ENCODE peak calls at places on chromosome 10, in eight cellular contexts. One of them, this sample, is unnamed.

GRCh38 chr10:14476641-14477407 is 146.1 kb upstream of the FRMD4A start:
- DNase-seq in non-pigmented ciliary epithelial cell: peak; percentile 52
- DNase-seq in PC-3: peak; percentile 6
- DNase-seq in chondrocyte: no peak
- DNase-seq in aorta: no peak
- DNase-seq in NCI-H1105 treated with DMSO at 0.1 percent for 48 hours: no peak
- DNase-seq in keratinocyte: peak; percentile 30
- DNase-seq in AG09309: no peak
- DNase-seq in this sample: no peak

GRCh38 chr10:101262147-101262546 is 32.9 kb upstream of the LBX1 start:
- DNase-seq in AG09309: no peak
- DNase-seq in keratinocyte: no peak
- DNase-seq in PC-3: no peak
- DNase-seq in aorta: no peak
- DNase-seq in NCI-H1105 treated with DMSO at 0.1 percent for 48 hours: no peak
- DNase-seq in chondrocyte: no peak
- DNase-seq in non-pigmented ciliary epithelial cell: no peak
- DNase-seq in this sample: no peak

GRCh38 chr10:13803566-13804554 is 217.1 kb downstream of the PRPF18 start:
- DNase-seq in NCI-H1105 treated with DMSO at 0.1 percent for 48 hours: no peak
- DNase-seq in aorta: no peak
- DNase-seq in PC-3: peak; percentile 44
- DNase-seq in chondrocyte: no peak
- DNase-seq in non-pigmented ciliary epithelial cell: no peak
- DNase-seq in AG09309: no peak
- DNase-seq in keratinocyte: no peak
- DNase-seq in this sample: no peak

GRCh38 chr10:51063659-51064535 is 10.4 kb upstream of the PRKG1 start:
- DNase-seq in PC-3: peak; percentile 99
- DNase-seq in chondrocyte: no peak
- DNase-seq in aorta: no peak
- DNase-seq in AG09309: no peak
- DNase-seq in non-pigmented ciliary epithelial cell: peak; percentile 28
- DNase-seq in keratinocyte: no peak
- DNase-seq in NCI-H1105 treated with DMSO at 0.1 percent for 48 hours: peak; percentile 9
- DNase-seq in this sample: peak; percentile 30

GRCh38 chr10:71072820-71073205 is 139.6 kb upstream of the UNC5B start:
- DNase-seq in aorta: peak; percentile 20
- DNase-seq in AG09309: no peak
- DNase-seq in keratinocyte: no peak
- DNase-seq in chondrocyte: no peak
- DNase-seq in NCI-H1105 treated with DMSO at 0.1 percent for 48 hours: no peak
- DNase-seq in non-pigmented ciliary epithelial cell: no peak
- DNase-seq in PC-3: no peak
- DNase-seq in this sample: no peak

GRCh38 chr10:30359373-30360206 is 10.5 kb upstream of the MTPAP start:
- DNase-seq in keratinocyte: peak; percentile 11
- DNase-seq in AG09309: no peak
- DNase-seq in aorta: peak; percentile 63
- DNase-seq in PC-3: peak; percentile 56
- DNase-seq in NCI-H1105 treated with DMSO at 0.1 percent for 48 hours: peak; percentile 5
- DNase-seq in non-pigmented ciliary epithelial cell: no peak
- DNase-seq in chondrocyte: no peak
- DNase-seq in this sample: no peak

GRCh38 chr10:69439813-69440506 is 11.3 kb upstream of the TSPAN15 start:
- DNase-seq in NCI-H1105 treated with DMSO at 0.1 percent for 48 hours: no peak
- DNase-seq in non-pigmented ciliary epithelial cell: no peak
- DNase-seq in keratinocyte: no peak
- DNase-seq in chondrocyte: no peak
- DNase-seq in AG09309: peak; percentile 52
- DNase-seq in PC-3: peak; percentile 96
- DNase-seq in aorta: no peak
- DNase-seq in this sample: peak; percentile 25

GRCh38 chr10:30583778-30584415 is 45.7 kb downstream of the LYZL2 start:
- DNase-seq in AG09309: peak; percentile 24
- DNase-seq in keratinocyte: no peak
- DNase-seq in PC-3: peak; percentile 90
- DNase-seq in NCI-H1105 treated with DMSO at 0.1 percent for 48 hours: peak; percentile 1
- DNase-seq in chondrocyte: no peak
- DNase-seq in non-pigmented ciliary epithelial cell: peak; percentile 37
- DNase-seq in aorta: peak; percentile 73
- DNase-seq in this sample: peak; percentile 55

GRCh38 chr10:11245981-11246590 is 228.4 kb downstream of the CELF2 start:
- DNase-seq in aorta: no peak
- DNase-seq in AG09309: no peak
- DNase-seq in keratinocyte: no peak
- DNase-seq in PC-3: no peak
- DNase-seq in chondrocyte: no peak
- DNase-seq in NCI-H1105 treated with DMSO at 0.1 percent for 48 hours: no peak
- DNase-seq in non-pigmented ciliary epithelial cell: no peak
- DNase-seq in this sample: no peak

GRCh38 chr10:13759167-13759566 is 172.4 kb downstream of the PRPF18 start:
- DNase-seq in non-pigmented ciliary epithelial cell: no peak
- DNase-seq in aorta: no peak
- DNase-seq in PC-3: no peak
- DNase-seq in chondrocyte: no peak
- DNase-seq in AG09309: no peak
- DNase-seq in NCI-H1105 treated with DMSO at 0.1 percent for 48 hours: no peak
- DNase-seq in keratinocyte: no peak
- DNase-seq in this sample: no peak

GRCh38 chr10:62268027-62268398 is 631 bp downstream of the RTKN2 start:
- DNase-seq in AG09309: no peak
- DNase-seq in non-pigmented ciliary epithelial cell: no peak
- DNase-seq in NCI-H1105 treated with DMSO at 0.1 percent for 48 hours: no peak
- DNase-seq in chondrocyte: peak; percentile 53
- DNase-seq in keratinocyte: no peak
- DNase-seq in aorta: no peak
- DNase-seq in PC-3: peak; percentile 60
- DNase-seq in this sample: no peak

GRCh38 chr10:9342865-9343450 is 1288.5 kb downstream of the GATA3 start:
- DNase-seq in aorta: no peak
- DNase-seq in keratinocyte: no peak
- DNase-seq in chondrocyte: no peak
- DNase-seq in NCI-H1105 treated with DMSO at 0.1 percent for 48 hours: peak; percentile 13
- DNase-seq in AG09309: peak; percentile 3
- DNase-seq in non-pigmented ciliary epithelial cell: peak; percentile 11
- DNase-seq in PC-3: peak; percentile 11
- DNase-seq in this sample: peak; percentile 7

GRCh38 chr10:58475322-58476277 is 37.1 kb upstream of the BICC1 start:
- DNase-seq in PC-3: peak; percentile 43
- DNase-seq in aorta: no peak
- DNase-seq in NCI-H1105 treated with DMSO at 0.1 percent for 48 hours: no peak
- DNase-seq in AG09309: no peak
- DNase-seq in chondrocyte: no peak
- DNase-seq in keratinocyte: no peak
- DNase-seq in non-pigmented ciliary epithelial cell: peak; percentile 24
- DNase-seq in this sample: peak; percentile 75

GRCh38 chr10:86340176-86340990 is 26.2 kb downstream of the GRID1 start:
- DNase-seq in AG09309: no peak
- DNase-seq in PC-3: no peak
- DNase-seq in NCI-H1105 treated with DMSO at 0.1 percent for 48 hours: no peak
- DNase-seq in aorta: peak; percentile 14
- DNase-seq in non-pigmented ciliary epithelial cell: no peak
- DNase-seq in keratinocyte: no peak
- DNase-seq in chondrocyte: peak; percentile 68
- DNase-seq in this sample: no peak

GRCh38 chr10:126895214-126895781 is 9.9 kb upstream of the DOCK1 start:
- DNase-seq in PC-3: peak; percentile 36
- DNase-seq in non-pigmented ciliary epithelial cell: no peak
- DNase-seq in chondrocyte: no peak
- DNase-seq in keratinocyte: no peak
- DNase-seq in aorta: no peak
- DNase-seq in AG09309: no peak
- DNase-seq in NCI-H1105 treated with DMSO at 0.1 percent for 48 hours: no peak
- DNase-seq in this sample: no peak

GRCh38 chr10:104614245-104614831 is 26.8 kb upstream of the SORCS3 start:
- DNase-seq in NCI-H1105 treated with DMSO at 0.1 percent for 48 hours: no peak
- DNase-seq in chondrocyte: no peak
- DNase-seq in aorta: no peak
- DNase-seq in PC-3: peak; percentile 51
- DNase-seq in non-pigmented ciliary epithelial cell: no peak
- DNase-seq in keratinocyte: no peak
- DNase-seq in AG09309: no peak
- DNase-seq in this sample: no peak

GRCh38 chr10:27783660-27784059 is 38.0 kb upstream of the MKX start:
- DNase-seq in chondrocyte: no peak
- DNase-seq in non-pigmented ciliary epithelial cell: peak; percentile 22
- DNase-seq in PC-3: peak; percentile 78
- DNase-seq in keratinocyte: peak; percentile 4
- DNase-seq in NCI-H1105 treated with DMSO at 0.1 percent for 48 hours: no peak
- DNase-seq in aorta: no peak
- DNase-seq in AG09309: peak; percentile 60
- DNase-seq in this sample: peak; percentile 11

GRCh38 chr10:86716466-86716865 is 40.0 kb upstream of the BMPR1A start:
- DNase-seq in non-pigmented ciliary epithelial cell: no peak
- DNase-seq in chondrocyte: no peak
- DNase-seq in NCI-H1105 treated with DMSO at 0.1 percent for 48 hours: no peak
- DNase-seq in aorta: peak; percentile 36
- DNase-seq in keratinocyte: no peak
- DNase-seq in AG09309: no peak
- DNase-seq in PC-3: no peak
- DNase-seq in this sample: no peak

GRCh38 chr10:45239642-45240041 is 75.8 kb downstream of the OR13A1 start:
- DNase-seq in non-pigmented ciliary epithelial cell: peak; percentile 18
- DNase-seq in chondrocyte: no peak
- DNase-seq in AG09309: peak; percentile 28
- DNase-seq in keratinocyte: no peak
- DNase-seq in NCI-H1105 treated with DMSO at 0.1 percent for 48 hours: no peak
- DNase-seq in aorta: no peak
- DNase-seq in PC-3: no peak
- DNase-seq in this sample: no peak

GRCh38 chr10:119281581-119282071 is 74.3 kb downstream of the GRK5 start:
- DNase-seq in PC-3: no peak
- DNase-seq in AG09309: no peak
- DNase-seq in chondrocyte: peak; percentile 86
- DNase-seq in keratinocyte: no peak
- DNase-seq in non-pigmented ciliary epithelial cell: no peak
- DNase-seq in NCI-H1105 treated with DMSO at 0.1 percent for 48 hours: peak; percentile 73
- DNase-seq in aorta: peak; percentile 89
- DNase-seq in this sample: no peak

GRCh38 chr10:7480742-7481381 is 70.0 kb upstream of the SFMBT2 start:
- DNase-seq in AG09309: no peak
- DNase-seq in keratinocyte: no peak
- DNase-seq in chondrocyte: no peak
- DNase-seq in NCI-H1105 treated with DMSO at 0.1 percent for 48 hours: no peak
- DNase-seq in aorta: no peak
- DNase-seq in non-pigmented ciliary epithelial cell: no peak
- DNase-seq in PC-3: no peak
- DNase-seq in this sample: no peak

GRCh38 chr10:29297678-29298077 is 8.8 kb downstream of the LYZL1 start:
- DNase-seq in NCI-H1105 treated with DMSO at 0.1 percent for 48 hours: no peak
- DNase-seq in non-pigmented ciliary epithelial cell: no peak
- DNase-seq in PC-3: no peak
- DNase-seq in AG09309: no peak
- DNase-seq in keratinocyte: no peak
- DNase-seq in chondrocyte: no peak
- DNase-seq in aorta: no peak
- DNase-seq in this sample: no peak

GRCh38 chr10:125127110-125127509 is 33.3 kb downstream of the CTBP2 start:
- DNase-seq in non-pigmented ciliary epithelial cell: no peak
- DNase-seq in AG09309: no peak
- DNase-seq in aorta: no peak
- DNase-seq in PC-3: no peak
- DNase-seq in keratinocyte: no peak
- DNase-seq in chondrocyte: peak; percentile 51
- DNase-seq in NCI-H1105 treated with DMSO at 0.1 percent for 48 hours: no peak
- DNase-seq in this sample: no peak

GRCh38 chr10:35613597-35614226 is 8.6 kb downstream of the GJD4 start:
- DNase-seq in AG09309: no peak
- DNase-seq in NCI-H1105 treated with DMSO at 0.1 percent for 48 hours: no peak
- DNase-seq in non-pigmented ciliary epithelial cell: peak; percentile 11
- DNase-seq in PC-3: peak; percentile 92
- DNase-seq in chondrocyte: no peak
- DNase-seq in aorta: no peak
- DNase-seq in keratinocyte: no peak
- DNase-seq in this sample: no peak

GRCh38 chr10:94777886-94778458 is 15.5 kb downstream of the CYP2C19 start:
- DNase-seq in keratinocyte: no peak
- DNase-seq in PC-3: no peak
- DNase-seq in aorta: no peak
- DNase-seq in NCI-H1105 treated with DMSO at 0.1 percent for 48 hours: no peak
- DNase-seq in chondrocyte: no peak
- DNase-seq in non-pigmented ciliary epithelial cell: no peak
- DNase-seq in AG09309: no peak
- DNase-seq in this sample: no peak

GRCh38 chr10:120978589-120979252 is 127.6 kb downstream of the WDR11 start:
- DNase-seq in aorta: no peak
- DNase-seq in chondrocyte: no peak
- DNase-seq in keratinocyte: no peak
- DNase-seq in AG09309: peak; percentile 46
- DNase-seq in non-pigmented ciliary epithelial cell: no peak
- DNase-seq in PC-3: peak; percentile 70
- DNase-seq in NCI-H1105 treated with DMSO at 0.1 percent for 48 hours: no peak
- DNase-seq in this sample: no peak

GRCh38 chr10:78115135-78115853 is 81.6 kb downstream of the RPS24 start:
- DNase-seq in chondrocyte: no peak
- DNase-seq in PC-3: no peak
- DNase-seq in AG09309: no peak
- DNase-seq in aorta: no peak
- DNase-seq in non-pigmented ciliary epithelial cell: no peak
- DNase-seq in keratinocyte: no peak
- DNase-seq in NCI-H1105 treated with DMSO at 0.1 percent for 48 hours: no peak
- DNase-seq in this sample: no peak

GRCh38 chr10:9781681-9782080 is 1236.0 kb upstream of the CELF2 start:
- DNase-seq in non-pigmented ciliary epithelial cell: no peak
- DNase-seq in AG09309: no peak
- DNase-seq in keratinocyte: no peak
- DNase-seq in aorta: no peak
- DNase-seq in PC-3: no peak
- DNase-seq in chondrocyte: no peak
- DNase-seq in NCI-H1105 treated with DMSO at 0.1 percent for 48 hours: no peak
- DNase-seq in this sample: no peak

GRCh38 chr10:68594405-68594804 is 34.3 kb downstream of the TET1 start:
- DNase-seq in NCI-H1105 treated with DMSO at 0.1 percent for 48 hours: no peak
- DNase-seq in keratinocyte: no peak
- DNase-seq in PC-3: peak; percentile 95
- DNase-seq in AG09309: no peak
- DNase-seq in chondrocyte: no peak
- DNase-seq in aorta: no peak
- DNase-seq in non-pigmented ciliary epithelial cell: peak; percentile 69
- DNase-seq in this sample: no peak

GRCh38 chr10:49622426-49623425 is 8.9 kb downstream of the CHAT start:
- DNase-seq in PC-3: no peak
- DNase-seq in AG09309: no peak
- DNase-seq in aorta: peak; percentile 8
- DNase-seq in NCI-H1105 treated with DMSO at 0.1 percent for 48 hours: no peak
- DNase-seq in keratinocyte: no peak
- DNase-seq in chondrocyte: peak; percentile 41
- DNase-seq in non-pigmented ciliary epithelial cell: no peak
- DNase-seq in this sample: no peak

GRCh38 chr10:103847909-103848468 is 7.4 kb downstream of the SH3PXD2A start:
- DNase-seq in keratinocyte: no peak
- DNase-seq in aorta: no peak
- DNase-seq in PC-3: no peak
- DNase-seq in NCI-H1105 treated with DMSO at 0.1 percent for 48 hours: no peak
- DNase-seq in chondrocyte: no peak
- DNase-seq in non-pigmented ciliary epithelial cell: no peak
- DNase-seq in AG09309: no peak
- DNase-seq in this sample: no peak

GRCh38 chr10:21497177-21497807 is 28.2 kb downstream of the SKIDA1 start:
- DNase-seq in PC-3: peak; percentile 91
- DNase-seq in non-pigmented ciliary epithelial cell: no peak
- DNase-seq in chondrocyte: peak; percentile 98
- DNase-seq in AG09309: no peak
- DNase-seq in NCI-H1105 treated with DMSO at 0.1 percent for 48 hours: peak; percentile 81
- DNase-seq in keratinocyte: no peak
- DNase-seq in aorta: peak; percentile 94
- DNase-seq in this sample: no peak

GRCh38 chr10:71998840-71999194 is 34.6 kb downstream of the CHST3 start:
- DNase-seq in aorta: peak; percentile 65
- DNase-seq in PC-3: peak; percentile 86
- DNase-seq in keratinocyte: peak; percentile 87
- DNase-seq in AG09309: no peak
- DNase-seq in chondrocyte: no peak
- DNase-seq in non-pigmented ciliary epithelial cell: no peak
- DNase-seq in NCI-H1105 treated with DMSO at 0.1 percent for 48 hours: no peak
- DNase-seq in this sample: no peak

GRCh38 chr10:113444766-113445365 is 108.0 kb upstream of the HABP2 start:
- DNase-seq in PC-3: no peak
- DNase-seq in NCI-H1105 treated with DMSO at 0.1 percent for 48 hours: no peak
- DNase-seq in aorta: no peak
- DNase-seq in keratinocyte: no peak
- DNase-seq in non-pigmented ciliary epithelial cell: no peak
- DNase-seq in AG09309: no peak
- DNase-seq in chondrocyte: no peak
- DNase-seq in this sample: no peak